ENCODE peak calls at places on chromosomes 12 and 14, in four cellular contexts. One of them, this sample, is unnamed.

GRCh38 chr12:100268835-100269564 is 2.0 kb downstream of the SCYL2 start:
- DNase-seq in HepG2: no peak
- DNase-seq in endothelial cell of umbilical vein: peak
- DNase-seq in astrocyte: peak
- DNase-seq in this sample: peak

GRCh38 chr14:96730386-96730785 is 66.8 kb upstream of the VRK1 start:
- DNase-seq in HepG2: no peak
- DNase-seq in endothelial cell of umbilical vein: no peak
- DNase-seq in astrocyte: no peak
- DNase-seq in this sample: no peak

GRCh38 chr12:84842406-84843013 is 70.1 kb downstream of the SLC6A15 start:
- DNase-seq in HepG2: peak
- DNase-seq in endothelial cell of umbilical vein: peak
- DNase-seq in astrocyte: peak
- DNase-seq in this sample: peak

GRCh38 chr12:15698377-15698867 is 90.8 kb downstream of the EPS8 start:
- DNase-seq in HepG2: no peak
- DNase-seq in endothelial cell of umbilical vein: peak
- DNase-seq in astrocyte: no peak
- DNase-seq in this sample: no peak

GRCh38 chr12:105100207-105100985 is 7.1 kb upstream of the WASHC4 start:
- DNase-seq in HepG2: no peak
- DNase-seq in endothelial cell of umbilical vein: peak
- DNase-seq in astrocyte: peak
- DNase-seq in this sample: peak

GRCh38 chr12:51920046-51920445 is 12.7 kb downstream of the ACVRL1 start:
- DNase-seq in HepG2: no peak
- DNase-seq in endothelial cell of umbilical vein: no peak
- DNase-seq in astrocyte: no peak
- DNase-seq in this sample: no peak

GRCh38 chr12:112891093-112892024 is 15.4 kb upstream of the OAS1 start:
- DNase-seq in HepG2: no peak
- DNase-seq in endothelial cell of umbilical vein: peak
- DNase-seq in astrocyte: no peak
- DNase-seq in this sample: no peak

GRCh38 chr12:110444455-110444854 is 5.7 kb downstream of the ARPC3 start:
- DNase-seq in HepG2: no peak
- DNase-seq in endothelial cell of umbilical vein: no peak
- DNase-seq in astrocyte: no peak
- DNase-seq in this sample: no peak

GRCh38 chr14:69772082-69773017 is 5.4 kb downstream of the SRSF5 start:
- DNase-seq in HepG2: peak
- DNase-seq in endothelial cell of umbilical vein: no peak
- DNase-seq in astrocyte: no peak
- DNase-seq in this sample: no peak

DNA sequence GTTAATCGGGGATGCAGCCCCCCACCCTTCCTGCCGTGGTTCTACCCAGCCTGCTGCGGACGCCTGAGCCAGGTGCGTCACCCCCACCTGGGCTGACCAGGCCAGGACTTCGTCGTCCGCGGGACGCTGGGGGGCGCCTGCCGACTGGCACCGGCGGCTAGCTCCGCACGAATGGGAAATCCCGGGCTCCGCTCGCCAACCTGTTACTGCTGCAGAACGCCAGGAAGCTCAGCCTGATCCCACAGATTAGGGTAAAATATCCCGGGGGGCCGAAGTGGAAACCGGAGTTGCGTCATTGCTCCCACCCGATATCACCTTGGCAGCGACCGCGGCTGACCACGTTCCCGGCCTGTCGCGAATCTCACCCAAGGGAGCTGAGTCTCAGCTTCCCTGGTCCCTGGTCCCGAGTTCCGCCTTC is 528 bp upstream of the VDR start:
- DNase-seq in HepG2: no peak
- DNase-seq in endothelial cell of umbilical vein: no peak
- DNase-seq in astrocyte: no peak
- DNase-seq in this sample: peak
- TF ChIP-seq EZH2 in HepG2: no peak
- TF ChIP-seq EZH2 in endothelial cell of umbilical vein: peak
- TF ChIP-seq EZH2 in astrocyte: no peak
- TF ChIP-seq EZH2 in this sample: no peak

GRCh38 chr14:61192970-61193369 is 88.2 kb downstream of the TMEM30B start:
- DNase-seq in HepG2: no peak
- DNase-seq in endothelial cell of umbilical vein: no peak
- DNase-seq in astrocyte: peak
- DNase-seq in this sample: no peak
- H2AFZ ChIP-seq in HepG2: no peak
- H2AFZ ChIP-seq in endothelial cell of umbilical vein: no peak
- H2AFZ ChIP-seq in astrocyte: no peak
- H2AFZ ChIP-seq in this sample: no peak

DNA sequence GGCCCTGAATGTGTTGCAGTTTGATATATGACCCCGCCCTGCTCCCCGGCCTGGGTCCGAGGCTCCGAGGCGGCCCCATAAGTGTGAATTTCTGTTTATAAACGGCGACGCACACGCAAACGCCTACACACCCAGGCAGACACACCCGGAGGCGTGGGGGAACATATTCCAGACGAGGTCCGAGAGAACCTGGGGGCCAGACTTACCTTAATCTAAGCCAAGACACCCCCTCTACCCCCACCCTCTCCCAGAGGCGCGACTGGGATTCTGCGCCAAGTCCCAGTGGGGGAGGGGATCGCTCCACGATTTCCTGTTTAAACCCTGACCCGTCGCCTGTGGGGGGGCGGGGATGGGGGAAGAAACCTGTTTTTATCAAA is 9.6 kb upstream of the HOXC6 start:
- DNase-seq in HepG2: no peak
- DNase-seq in endothelial cell of umbilical vein: no peak
- DNase-seq in astrocyte: no peak
- DNase-seq in this sample: no peak
- TF ChIP-seq EZH2 in HepG2: no peak
- TF ChIP-seq EZH2 in endothelial cell of umbilical vein: no peak
- TF ChIP-seq EZH2 in astrocyte: no peak
- TF ChIP-seq EZH2 in this sample: no peak

GRCh38 chr14:34715108-34715863 is 893 bp upstream of the CFL2 start:
- DNase-seq in HepG2: no peak
- DNase-seq in endothelial cell of umbilical vein: no peak
- DNase-seq in astrocyte: no peak
- DNase-seq in this sample: no peak

GRCh38 chr14:34714320-34715107 is at the start of gene CFL2:
- DNase-seq in HepG2: peak
- DNase-seq in endothelial cell of umbilical vein: peak
- DNase-seq in astrocyte: peak
- DNase-seq in this sample: peak

GRCh38 chr14:34722723-34723545 is 8.5 kb upstream of the CFL2 start:
- DNase-seq in HepG2: peak
- DNase-seq in endothelial cell of umbilical vein: peak
- DNase-seq in astrocyte: no peak
- DNase-seq in this sample: peak

GRCh38 chr14:34721129-34721528 is 6.7 kb upstream of the CFL2 start:
- DNase-seq in HepG2: no peak
- DNase-seq in endothelial cell of umbilical vein: no peak
- DNase-seq in astrocyte: no peak
- DNase-seq in this sample: no peak

DNA sequence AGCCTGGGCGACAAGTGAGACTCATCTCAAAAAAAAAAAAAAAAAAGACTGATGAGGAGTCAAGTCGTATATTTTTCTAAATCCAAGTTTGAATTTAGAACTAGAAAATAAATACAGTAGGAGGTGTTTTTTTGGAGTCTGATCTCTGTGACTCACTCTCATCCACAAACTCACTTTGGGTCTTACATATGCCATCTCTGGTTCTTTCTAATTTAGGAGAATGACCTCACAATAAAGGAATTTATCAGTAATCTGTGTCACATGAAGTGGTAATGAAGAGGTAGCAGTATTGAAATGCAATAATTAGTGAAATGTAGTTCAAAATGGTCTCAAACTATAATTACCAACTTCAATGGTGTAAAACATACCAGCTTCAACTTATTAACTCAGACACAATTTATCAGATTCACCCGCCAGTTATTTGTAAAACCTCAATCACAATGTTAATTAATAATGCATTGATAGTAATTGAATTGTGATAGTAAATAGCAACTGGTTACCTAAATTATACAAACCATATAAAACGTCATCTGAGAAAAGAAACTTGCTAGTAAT is 4.4 kb upstream of the CFL2 start:
- DNase-seq in HepG2: no peak
- DNase-seq in endothelial cell of umbilical vein: no peak
- DNase-seq in astrocyte: peak
- DNase-seq in this sample: no peak
- H2AFZ ChIP-seq in HepG2: no peak
- H2AFZ ChIP-seq in endothelial cell of umbilical vein: no peak
- H2AFZ ChIP-seq in astrocyte: no peak
- H2AFZ ChIP-seq in this sample: no peak

This sample was measured in hepatocyte.